ENCODE peak calls at places on chromosomes 7 and 10, in four cellular contexts. B, L, K and I are unnamed samples.

GRCh38 chr10:67925449-67926005 is 41.1 kb downstream of the SIRT1 start:
- DNase-seq in L (no peak), K (peak), B (no peak), I (no peak)

GRCh38 chr7:659996-660395 is 66.5 kb upstream of the DNAAF5 start:
- DNase-seq in L (no peak), K (no peak), B (no peak), I (no peak)

GRCh38 chr10:33162248-33162575 is 172.3 kb downstream of the NRP1 start:
- DNase-seq in B (no peak), L (no peak), K (no peak), I (no peak)

GRCh38 chr7:112080441-112080840 is 125.8 kb downstream of the DOCK4 start:
- DNase-seq in L (no peak), K (peak), B (no peak), I (peak)

GRCh38 chr7:106772655-106773108 is 92.4 kb upstream of the PIK3CG start:
- DNase-seq in K (peak), B (no peak), L (no peak), I (peak)

GRCh38 chr10:31142026-31142425 is 110.4 kb upstream of the ZNF438 start:
- DNase-seq in B (no peak), L (no peak), K (peak), I (peak)

GRCh38 chr7:129493555-129493954 is 8.8 kb upstream of the SMKR1 start:
- DNase-seq in K (peak), L (no peak), B (no peak), I (peak)

GRCh38 chr10:69574571-69574978 is 1.4 kb upstream of the NEUROG3 start:
- DNase-seq in B (no peak), L (no peak), K (no peak), I (no peak)

GRCh38 chr10:84097787-84098353 is 41.4 kb upstream of the GHITM start:
- DNase-seq in K (peak), B (no peak), L (no peak), I (peak)

GRCh38 chr7:116671111-116671510 is 885 bp upstream of the MET start:
- DNase-seq in L (no peak), B (no peak), K (no peak), I (no peak)
- H3K4me3 ChIP-seq in L (no peak), B (no peak), K (no peak), I (peak)

GRCh38 chr7:20158684-20159083 is 58.5 kb downstream of the MACC1 start:
- DNase-seq in B (no peak), K (peak), L (no peak), I (peak)
- TF ChIP-seq CTCF in B (peak), K (peak), L (no peak), I (peak)

DNA sequence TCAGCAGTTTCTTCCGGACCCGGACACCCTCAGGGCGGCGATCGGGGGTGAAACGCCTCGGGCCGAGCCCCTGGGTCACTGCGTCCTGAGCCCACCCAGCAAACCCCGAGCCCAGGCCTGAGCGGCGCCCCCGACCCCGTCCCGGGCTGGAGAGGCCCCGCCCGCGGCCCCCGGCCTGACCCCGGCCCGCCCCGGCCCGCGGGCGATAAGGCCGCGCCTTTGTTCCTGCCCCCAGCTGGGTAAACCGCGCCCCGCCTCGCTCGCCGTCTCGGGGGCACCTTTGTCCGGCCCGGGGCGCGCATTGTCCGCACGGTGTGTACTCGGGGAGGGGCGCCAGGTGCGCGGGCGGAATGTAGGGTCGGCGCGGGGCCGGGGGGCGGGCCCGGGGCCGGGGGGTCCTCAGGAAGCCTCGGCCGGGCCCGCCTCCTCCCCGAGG is 10.8 kb downstream of the MNX1 start:
- DNase-seq in B (no peak), K (no peak), L (no peak), I (no peak)
- H3K4me3 ChIP-seq in B (no peak), K (no peak), L (peak), I (peak)

DNA sequence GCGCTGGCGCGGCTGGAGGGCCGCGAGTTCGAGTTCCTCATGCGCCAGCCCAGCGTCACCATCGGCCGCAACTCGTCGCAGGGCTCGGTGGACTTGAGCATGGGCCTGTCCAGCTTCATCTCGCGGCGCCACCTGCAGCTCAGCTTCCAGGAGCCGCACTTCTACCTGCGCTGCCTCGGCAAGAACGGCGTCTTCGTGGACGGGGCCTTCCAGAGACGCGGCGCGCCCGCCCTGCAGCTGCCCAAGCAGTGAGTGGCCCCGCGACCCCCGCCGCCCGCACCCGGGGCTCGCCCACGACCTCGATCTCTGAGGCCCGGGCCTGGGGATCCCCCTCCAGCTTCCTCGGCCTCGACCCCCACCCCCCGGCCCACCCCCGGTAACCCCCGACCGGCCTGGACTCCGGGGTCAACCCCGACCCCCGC is 537 bp downstream of the FOXK1 start:
- DNase-seq in B (peak), K (peak), L (peak), I (peak)
- TF ChIP-seq CTCF in B (no peak), K (no peak), L (no peak), I (no peak)

GRCh38 chr7:101200862-101201599 is at the start of gene MOGAT3:
- DNase-seq in L (no peak), B (no peak), K (no peak), I (no peak)
- H3K4me3 ChIP-seq in L (peak), B (no peak), K (no peak), I (no peak)

GRCh38 chr7:11373546-11374142 is 400.0 kb downstream of the PHF14 start:
- DNase-seq in L (no peak), B (no peak), K (peak), I (peak)
- TF ChIP-seq CTCF in L (no peak), B (no peak), K (peak), I (peak)

DNA sequence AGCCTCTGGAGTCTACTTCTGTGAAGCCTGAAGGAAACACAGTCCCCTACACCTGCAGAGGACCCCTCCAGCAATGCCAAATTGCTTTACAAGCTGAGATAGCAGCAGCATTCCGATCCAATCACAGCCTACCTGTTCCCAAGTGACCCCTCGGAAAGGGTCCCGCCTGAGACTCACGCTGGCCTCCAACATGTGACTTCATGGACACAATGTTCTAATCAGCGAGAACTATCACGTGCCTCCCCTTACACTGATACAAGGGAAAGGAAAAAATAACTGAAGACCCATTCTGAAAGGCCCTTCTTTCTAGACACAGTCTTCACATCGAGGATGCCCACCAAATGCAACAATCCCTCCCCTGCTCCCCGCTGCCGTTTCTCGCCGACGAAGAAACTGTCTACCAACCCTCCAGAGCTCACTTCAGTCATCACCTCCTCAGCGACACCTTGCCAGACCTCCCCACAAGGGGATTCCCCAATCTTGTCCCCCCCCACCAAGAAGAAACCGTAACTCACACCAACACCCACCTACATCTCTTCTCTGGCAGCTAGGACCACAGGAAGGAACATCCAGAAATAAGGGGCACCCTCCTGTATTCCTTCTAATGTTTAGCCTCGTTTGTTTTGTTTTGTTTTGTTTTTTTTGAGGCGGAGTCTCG is 1.8 kb downstream of the SNX8 start:
- DNase-seq in K (no peak), L (no peak), B (no peak), I (no peak)
- H3K4me3 ChIP-seq in K (no peak), L (no peak), B (no peak), I (no peak)

GRCh38 chr10:120184547-120185337 is 272.3 kb upstream of the PLPP4 start:
- DNase-seq in B (no peak), K (no peak), L (no peak), I (no peak)
- TF ChIP-seq CTCF in B (no peak), K (no peak), L (no peak), I (no peak)